ENCODE peak calls at places on chromosome 17, in seven cellular contexts. One of them, this sample, is unnamed.

GRCh38 chr17:63571632-63572310 is 21.5 kb downstream of the DCAF7 start:
- DNase-seq in right lobe of liver: no peak
- DNase-seq in progenitor cell of endocrine pancreas: no peak
- DNase-seq in A673: peak
- DNase-seq in bronchial epithelial cell: peak
- DNase-seq in endothelial cell: no peak
- DNase-seq in cardiac muscle cell: peak
- DNase-seq in this sample: no peak

GRCh38 chr17:42142371-42142896 is 12.4 kb downstream of the RAB5C start:
- DNase-seq in right lobe of liver: no peak
- DNase-seq in endothelial cell: no peak
- DNase-seq in progenitor cell of endocrine pancreas: no peak
- DNase-seq in A673: no peak
- DNase-seq in bronchial epithelial cell: no peak
- DNase-seq in cardiac muscle cell: peak
- DNase-seq in this sample: peak

GRCh38 chr17:38533241-38533640 is 72.5 kb downstream of the SRCIN1 start:
- DNase-seq in progenitor cell of endocrine pancreas: no peak
- DNase-seq in bronchial epithelial cell: no peak
- DNase-seq in A673: no peak
- DNase-seq in endothelial cell: no peak
- DNase-seq in cardiac muscle cell: no peak
- DNase-seq in right lobe of liver: no peak
- DNase-seq in this sample: no peak

GRCh38 chr17:76354747-76355310 is 1.1 kb upstream of the PRPSAP1 start:
- DNase-seq in endothelial cell: no peak
- DNase-seq in cardiac muscle cell: peak
- DNase-seq in bronchial epithelial cell: no peak
- DNase-seq in progenitor cell of endocrine pancreas: no peak
- DNase-seq in A673: no peak
- DNase-seq in right lobe of liver: no peak
- DNase-seq in this sample: no peak

GRCh38 chr17:336110-337021 is 16.2 kb downstream of the RPH3AL start:
- DNase-seq in right lobe of liver: peak
- DNase-seq in endothelial cell: no peak
- DNase-seq in progenitor cell of endocrine pancreas: no peak
- DNase-seq in bronchial epithelial cell: no peak
- DNase-seq in A673: peak
- DNase-seq in cardiac muscle cell: peak
- DNase-seq in this sample: no peak

GRCh38 chr17:44921122-44921882 is 6.0 kb upstream of the GFAP start:
- DNase-seq in right lobe of liver: no peak
- DNase-seq in A673: no peak
- DNase-seq in bronchial epithelial cell: no peak
- DNase-seq in endothelial cell: no peak
- DNase-seq in progenitor cell of endocrine pancreas: no peak
- DNase-seq in cardiac muscle cell: peak
- DNase-seq in this sample: peak

GRCh38 chr17:33811006-33811760 is 443.9 kb upstream of the CCL2 start:
- DNase-seq in bronchial epithelial cell: no peak
- DNase-seq in right lobe of liver: no peak
- DNase-seq in endothelial cell: no peak
- DNase-seq in cardiac muscle cell: no peak
- DNase-seq in progenitor cell of endocrine pancreas: no peak
- DNase-seq in A673: no peak
- DNase-seq in this sample: no peak

GRCh38 chr17:43359469-43360105 is 39.2 kb upstream of the ARL4D start:
- DNase-seq in right lobe of liver: no peak
- DNase-seq in cardiac muscle cell: no peak
- DNase-seq in A673: no peak
- DNase-seq in progenitor cell of endocrine pancreas: no peak
- DNase-seq in bronchial epithelial cell: no peak
- DNase-seq in endothelial cell: no peak
- DNase-seq in this sample: no peak

GRCh38 chr17:59026176-59026939 is 80.3 kb downstream of the TRIM37 start:
- DNase-seq in right lobe of liver: no peak
- DNase-seq in endothelial cell: no peak
- DNase-seq in A673: no peak
- DNase-seq in bronchial epithelial cell: no peak
- DNase-seq in cardiac muscle cell: no peak
- DNase-seq in progenitor cell of endocrine pancreas: no peak
- DNase-seq in this sample: no peak

GRCh38 chr17:73325527-73325842 is 13.7 kb upstream of the CDC42EP4 start:
- DNase-seq in A673: no peak
- DNase-seq in bronchial epithelial cell: no peak
- DNase-seq in right lobe of liver: no peak
- DNase-seq in endothelial cell: no peak
- DNase-seq in progenitor cell of endocrine pancreas: no peak
- DNase-seq in cardiac muscle cell: no peak
- DNase-seq in this sample: no peak

GRCh38 chr17:38418693-38419507 is 9.4 kb upstream of the ARHGAP23 start:
- DNase-seq in bronchial epithelial cell: no peak
- DNase-seq in right lobe of liver: no peak
- DNase-seq in A673: no peak
- DNase-seq in endothelial cell: no peak
- DNase-seq in progenitor cell of endocrine pancreas: no peak
- DNase-seq in cardiac muscle cell: peak
- DNase-seq in this sample: peak

GRCh38 chr17:65123757-65124675 is 13.2 kb upstream of the RGS9 start:
- DNase-seq in cardiac muscle cell: no peak
- DNase-seq in bronchial epithelial cell: peak
- DNase-seq in endothelial cell: no peak
- DNase-seq in right lobe of liver: no peak
- DNase-seq in A673: no peak
- DNase-seq in progenitor cell of endocrine pancreas: no peak
- DNase-seq in this sample: no peak

GRCh38 chr17:29007456-29008455 is 1.9 kb upstream of the SEZ6 start:
- DNase-seq in endothelial cell: no peak
- DNase-seq in right lobe of liver: no peak
- DNase-seq in cardiac muscle cell: no peak
- DNase-seq in progenitor cell of endocrine pancreas: no peak
- DNase-seq in A673: no peak
- DNase-seq in bronchial epithelial cell: peak
- DNase-seq in this sample: no peak

GRCh38 chr17:798246-798645 is 16.1 kb downstream of the MRM3 start:
- DNase-seq in progenitor cell of endocrine pancreas: no peak
- DNase-seq in endothelial cell: no peak
- DNase-seq in A673: no peak
- DNase-seq in bronchial epithelial cell: no peak
- DNase-seq in right lobe of liver: no peak
- DNase-seq in cardiac muscle cell: no peak
- DNase-seq in this sample: no peak

GRCh38 chr17:49035470-49036269 is 38.5 kb downstream of the IGF2BP1 start:
- DNase-seq in A673: peak
- DNase-seq in progenitor cell of endocrine pancreas: peak
- DNase-seq in endothelial cell: peak
- DNase-seq in cardiac muscle cell: peak
- DNase-seq in right lobe of liver: peak
- DNase-seq in bronchial epithelial cell: no peak
- DNase-seq in this sample: peak

GRCh38 chr17:29594441-29595090 is 1.6 kb downstream of the ANKRD13B start:
- DNase-seq in progenitor cell of endocrine pancreas: no peak
- DNase-seq in endothelial cell: no peak
- DNase-seq in cardiac muscle cell: no peak
- DNase-seq in A673: no peak
- DNase-seq in bronchial epithelial cell: no peak
- DNase-seq in right lobe of liver: no peak
- DNase-seq in this sample: peak

GRCh38 chr17:73290399-73291259 is 21.2 kb downstream of the CDC42EP4 start:
- DNase-seq in A673: no peak
- DNase-seq in cardiac muscle cell: no peak
- DNase-seq in bronchial epithelial cell: no peak
- DNase-seq in right lobe of liver: no peak
- DNase-seq in progenitor cell of endocrine pancreas: no peak
- DNase-seq in endothelial cell: no peak
- DNase-seq in this sample: no peak

GRCh38 chr17:12231027-12231682 is 210.5 kb downstream of the MAP2K4 start:
- DNase-seq in A673: no peak
- DNase-seq in right lobe of liver: no peak
- DNase-seq in cardiac muscle cell: no peak
- DNase-seq in endothelial cell: no peak
- DNase-seq in progenitor cell of endocrine pancreas: no peak
- DNase-seq in bronchial epithelial cell: peak
- DNase-seq in this sample: no peak

DNA sequence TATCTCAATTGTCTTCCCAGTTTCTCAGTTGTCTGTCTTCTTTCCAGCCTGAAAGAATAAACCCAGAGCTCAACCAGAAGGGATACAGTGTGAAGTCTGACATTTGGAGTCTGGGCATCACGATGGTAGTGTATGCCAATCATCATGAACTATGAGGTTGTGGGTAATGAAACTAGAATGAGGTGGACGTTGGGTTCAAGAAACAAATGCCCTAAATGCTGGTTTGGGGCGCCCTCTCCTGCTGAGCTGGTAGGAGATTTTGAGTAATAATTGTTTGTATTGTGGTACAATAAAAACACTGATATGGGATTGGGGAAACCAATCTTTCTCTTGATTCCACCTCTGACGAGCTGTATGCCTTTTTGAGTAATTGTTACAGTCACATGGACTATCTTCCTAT is 110.4 kb downstream of the MAP2K6 start:
- DNase-seq in cardiac muscle cell: no peak
- DNase-seq in right lobe of liver: no peak
- DNase-seq in endothelial cell: no peak
- DNase-seq in bronchial epithelial cell: no peak
- DNase-seq in progenitor cell of endocrine pancreas: no peak
- DNase-seq in A673: no peak
- DNase-seq in this sample: no peak
- TF ChIP-seq CTCF in cardiac muscle cell: no peak
- TF ChIP-seq CTCF in right lobe of liver: no peak
- TF ChIP-seq CTCF in endothelial cell: no peak
- TF ChIP-seq CTCF in bronchial epithelial cell: no peak
- TF ChIP-seq CTCF in progenitor cell of endocrine pancreas: no peak
- TF ChIP-seq CTCF in A673: peak
- TF ChIP-seq CTCF in this sample: no peak

GRCh38 chr17:71799657-71800056 is 321.2 kb upstream of the SOX9 start:
- DNase-seq in progenitor cell of endocrine pancreas: no peak
- DNase-seq in A673: no peak
- DNase-seq in right lobe of liver: no peak
- DNase-seq in endothelial cell: no peak
- DNase-seq in cardiac muscle cell: no peak
- DNase-seq in bronchial epithelial cell: no peak
- DNase-seq in this sample: no peak

GRCh38 chr17:71801301-71801700 is 319.5 kb upstream of the SOX9 start:
- DNase-seq in endothelial cell: no peak
- DNase-seq in A673: no peak
- DNase-seq in progenitor cell of endocrine pancreas: no peak
- DNase-seq in cardiac muscle cell: no peak
- DNase-seq in right lobe of liver: no peak
- DNase-seq in bronchial epithelial cell: no peak
- DNase-seq in this sample: no peak

GRCh38 chr17:71803656-71804284 is 317.1 kb upstream of the SOX9 start:
- DNase-seq in bronchial epithelial cell: no peak
- DNase-seq in cardiac muscle cell: no peak
- DNase-seq in A673: no peak
- DNase-seq in endothelial cell: no peak
- DNase-seq in right lobe of liver: no peak
- DNase-seq in progenitor cell of endocrine pancreas: no peak
- DNase-seq in this sample: no peak

DNA sequence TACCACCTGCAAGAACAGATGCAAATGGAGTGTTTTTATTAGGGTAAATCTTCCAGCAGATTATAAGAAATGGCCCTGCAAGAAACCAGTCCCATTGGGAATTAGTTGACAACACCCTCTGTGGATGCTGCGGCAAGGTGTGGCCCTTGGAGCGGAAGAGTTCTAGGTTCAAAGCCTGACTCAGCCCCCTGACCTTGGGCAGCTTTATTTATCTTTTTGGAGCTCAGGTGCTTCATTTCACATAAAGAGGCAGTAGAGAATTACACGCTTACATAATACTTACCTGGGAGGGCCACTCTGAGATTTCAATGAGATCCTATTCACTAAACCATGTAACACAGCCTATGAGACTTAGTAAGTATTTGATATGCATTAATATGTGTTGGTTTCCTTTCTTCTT is 318.2 kb upstream of the SOX9 start:
- DNase-seq in A673: no peak
- DNase-seq in progenitor cell of endocrine pancreas: no peak
- DNase-seq in cardiac muscle cell: no peak
- DNase-seq in bronchial epithelial cell: no peak
- DNase-seq in right lobe of liver: no peak
- DNase-seq in endothelial cell: no peak
- DNase-seq in this sample: no peak
- TF ChIP-seq CTCF in A673: no peak
- TF ChIP-seq CTCF in progenitor cell of endocrine pancreas: no peak
- TF ChIP-seq CTCF in cardiac muscle cell: no peak
- TF ChIP-seq CTCF in bronchial epithelial cell: no peak
- TF ChIP-seq CTCF in right lobe of liver: no peak
- TF ChIP-seq CTCF in endothelial cell: no peak
- TF ChIP-seq CTCF in this sample: no peak

GRCh38 chr17:57326764-57327163 is 70.4 kb downstream of the MSI2 start:
- DNase-seq in bronchial epithelial cell: no peak
- DNase-seq in A673: no peak
- DNase-seq in right lobe of liver: no peak
- DNase-seq in progenitor cell of endocrine pancreas: no peak
- DNase-seq in cardiac muscle cell: no peak
- DNase-seq in endothelial cell: no peak
- DNase-seq in this sample: no peak
- TF ChIP-seq CTCF in bronchial epithelial cell: no peak
- TF ChIP-seq CTCF in A673: no peak
- TF ChIP-seq CTCF in right lobe of liver: no peak
- TF ChIP-seq CTCF in progenitor cell of endocrine pancreas: no peak
- TF ChIP-seq CTCF in cardiac muscle cell: no peak
- TF ChIP-seq CTCF in endothelial cell: no peak
- TF ChIP-seq CTCF in this sample: no peak

GRCh38 chr17:4785311-4786110 is 653 bp downstream of the VMO1 start:
- DNase-seq in endothelial cell: no peak
- DNase-seq in right lobe of liver: peak
- DNase-seq in cardiac muscle cell: no peak
- DNase-seq in progenitor cell of endocrine pancreas: no peak
- DNase-seq in bronchial epithelial cell: no peak
- DNase-seq in A673: no peak
- DNase-seq in this sample: no peak

GRCh38 chr17:4786516-4786915 is 352 bp upstream of the VMO1 start:
- DNase-seq in right lobe of liver: no peak
- DNase-seq in A673: no peak
- DNase-seq in cardiac muscle cell: no peak
- DNase-seq in bronchial epithelial cell: no peak
- DNase-seq in endothelial cell: no peak
- DNase-seq in progenitor cell of endocrine pancreas: no peak
- DNase-seq in this sample: no peak

GRCh38 chr17:4786111-4786491 is at the start of gene VMO1:
- DNase-seq in progenitor cell of endocrine pancreas: no peak
- DNase-seq in A673: peak
- DNase-seq in bronchial epithelial cell: no peak
- DNase-seq in cardiac muscle cell: no peak
- DNase-seq in right lobe of liver: peak
- DNase-seq in endothelial cell: no peak
- DNase-seq in this sample: no peak

GRCh38 chr17:4780325-4781010 is 5.7 kb downstream of the VMO1 start:
- DNase-seq in right lobe of liver: no peak
- DNase-seq in progenitor cell of endocrine pancreas: no peak
- DNase-seq in endothelial cell: no peak
- DNase-seq in cardiac muscle cell: no peak
- DNase-seq in A673: no peak
- DNase-seq in bronchial epithelial cell: no peak
- DNase-seq in this sample: no peak

DNA sequence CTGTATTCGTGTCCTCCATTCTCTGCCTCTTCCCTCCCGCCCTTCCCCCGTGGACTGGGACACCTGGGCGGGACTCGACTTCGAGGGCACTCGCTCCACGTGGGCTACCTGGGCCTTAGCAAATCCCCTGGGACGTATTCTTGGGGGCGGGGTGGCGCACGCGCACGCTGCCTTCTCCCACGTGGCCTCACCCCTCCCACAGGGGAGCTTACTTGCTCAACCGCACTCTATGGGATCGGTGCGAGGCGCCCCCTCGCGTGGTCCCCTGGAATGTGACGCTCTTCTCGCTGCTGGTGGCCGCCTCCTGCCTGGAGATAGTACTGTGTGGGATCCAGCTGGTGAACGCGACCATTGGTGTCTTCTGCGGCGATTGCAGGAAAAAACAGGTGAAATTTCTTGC is 3.5 kb downstream of the VMO1 start:
- DNase-seq in A673: peak
- DNase-seq in endothelial cell: no peak
- DNase-seq in right lobe of liver: no peak
- DNase-seq in progenitor cell of endocrine pancreas: no peak
- DNase-seq in cardiac muscle cell: no peak
- DNase-seq in bronchial epithelial cell: no peak
- DNase-seq in this sample: no peak
- TF ChIP-seq CTCF in A673: peak
- TF ChIP-seq CTCF in endothelial cell: no peak
- TF ChIP-seq CTCF in right lobe of liver: no peak
- TF ChIP-seq CTCF in progenitor cell of endocrine pancreas: no peak
- TF ChIP-seq CTCF in cardiac muscle cell: no peak
- TF ChIP-seq CTCF in bronchial epithelial cell: no peak
- TF ChIP-seq CTCF in this sample: no peak

This sample was measured in nephron progenitor cell.